ENCODE peak calls at places on chromosomes 3 and 15, in five cellular contexts. I, Y, W, D and U are unnamed samples.

GRCh38 chr3:51429138-51429537 is 38.1 kb downstream of the RBM15B start:
- DNase-seq in I (no peak), W (no peak), Y (no peak), D (no peak), U (no peak)

GRCh38 chr15:31554261-31554660 is 227.6 kb downstream of the KLF13 start:
- DNase-seq in I (no peak), W (no peak), D (no peak), Y (peak), U (no peak)

GRCh38 chr15:70763950-70764730 is 782 bp upstream of the UACA start:
- DNase-seq in I (peak), D (no peak), Y (no peak), W (no peak), U (no peak)

GRCh38 chr3:156518726-156519125 is 36.2 kb downstream of the SSR3 start:
- DNase-seq in Y (no peak), I (no peak), D (no peak), W (no peak), U (no peak)

GRCh38 chr15:45249125-45249780 is 2.8 kb upstream of the SLC28A2 start:
- DNase-seq in D (no peak), I (no peak), W (no peak), Y (no peak), U (no peak)

GRCh38 chr3:126998320-126998719 is 15.4 kb downstream of the PLXNA1 start:
- DNase-seq in Y (no peak), I (no peak), D (no peak), W (no peak), U (no peak)

GRCh38 chr3:197202694-197203093 is 95.7 kb downstream of the DLG1 start:
- DNase-seq in I (no peak), Y (no peak), D (no peak), W (no peak), U (no peak)

GRCh38 chr3:148697311-148698189 is at the start of gene AGTR1:
- DNase-seq in D (peak), W (peak), I (peak), Y (peak), U (no peak)

GRCh38 chr3:10164546-10165393 is at the start of gene IRAK2:
- DNase-seq in D (peak), I (peak), W (peak), Y (peak), U (peak)

GRCh38 chr3:126914226-126914625 is 68.7 kb upstream of the PLXNA1 start:
- DNase-seq in I (no peak), D (no peak), Y (no peak), W (no peak), U (no peak)

GRCh38 chr15:60407406-60407805 is 9.6 kb upstream of the ANXA2 start:
- DNase-seq in I (no peak), W (no peak), D (no peak), Y (no peak), U (no peak)

GRCh38 chr15:87973456-87974215 is 282.9 kb downstream of the NTRK3 start:
- DNase-seq in Y (no peak), D (peak), I (no peak), W (no peak), U (no peak)

GRCh38 chr3:171494457-171495109 is 34.4 kb upstream of the TNIK start:
- DNase-seq in W (no peak), D (no peak), Y (no peak), I (no peak), U (no peak)

GRCh38 chr3:59771760-59772159 is 721.9 kb upstream of the CFAP20DC start:
- DNase-seq in D (no peak), I (no peak), W (no peak), Y (no peak), U (no peak)

GRCh38 chr3:40073310-40074007 is 236.0 kb upstream of the EIF1B start:
- DNase-seq in Y (no peak), D (peak), W (no peak), I (no peak), U (no peak)
- TF ChIP-seq CTCF in Y (no peak), D (peak), W (no peak), I (no peak), U (no peak)

GRCh38 chr3:71510485-71510884 is 73.0 kb downstream of the FOXP1 start:
- DNase-seq in D (peak), Y (no peak), I (no peak), W (no peak), U (no peak)
- TF ChIP-seq CTCF in D (peak), Y (no peak), I (no peak), W (no peak), U (no peak)

GRCh38 chr3:189950258-189950657 is 170.4 kb downstream of the P3H2 start:
- DNase-seq in Y (no peak), I (no peak), D (no peak), W (no peak), U (no peak)

GRCh38 chr3:189947068-189947467 is 173.6 kb downstream of the P3H2 start:
- DNase-seq in I (no peak), D (no peak), Y (no peak), W (no peak), U (no peak)

GRCh38 chr3:189949580-189949979 is 171.1 kb downstream of the P3H2 start:
- DNase-seq in Y (no peak), D (no peak), I (no peak), W (no peak), U (no peak)

GRCh38 chr3:189947948-189948723 is 172.6 kb downstream of the P3H2 start:
- DNase-seq in W (no peak), Y (no peak), D (peak), I (no peak), U (peak)

DNA sequence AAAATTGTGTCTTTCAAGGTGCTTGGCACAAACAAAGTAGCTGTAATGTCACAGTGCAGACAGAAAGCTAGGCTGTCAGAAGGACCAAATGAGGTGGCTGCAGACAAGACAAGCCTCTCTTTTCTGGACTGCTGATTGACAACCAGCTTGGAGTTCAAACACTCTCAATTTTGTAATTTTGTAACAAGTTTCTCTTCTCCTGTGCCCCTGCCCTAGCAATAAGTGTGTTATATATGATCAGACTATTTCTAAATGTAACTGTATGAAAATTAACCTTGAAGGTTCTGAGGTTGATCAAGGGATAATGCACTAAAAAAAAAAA is 172.0 kb downstream of the P3H2 start:
- DNase-seq in W (no peak), Y (no peak), I (no peak), D (no peak), U (no peak)
- TF ChIP-seq CTCF in W (no peak), Y (no peak), I (no peak), D (no peak), U (no peak)

DNA sequence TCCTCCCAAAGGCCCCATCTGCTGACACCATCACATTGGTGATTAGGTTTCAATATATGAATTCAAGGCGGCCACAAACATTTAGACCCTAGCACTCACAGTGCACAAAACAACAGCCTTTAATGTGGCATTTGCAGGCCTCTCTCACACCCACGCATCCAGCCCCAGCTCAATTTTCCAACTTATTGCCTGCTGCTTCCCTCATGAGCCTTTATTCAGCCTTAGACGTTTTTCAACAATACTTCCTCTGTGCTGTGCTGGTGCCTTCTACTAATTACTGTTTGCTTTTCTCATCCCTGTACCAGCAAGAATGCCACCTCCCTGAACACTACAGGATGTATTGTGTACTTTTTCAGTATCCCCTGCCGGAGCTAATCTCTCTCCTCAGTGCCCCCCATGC is 334.6 kb downstream of the GABRB3 start:
- DNase-seq in I (no peak), Y (no peak), D (no peak), W (no peak), U (no peak)
- TF ChIP-seq CTCF in I (no peak), Y (no peak), D (no peak), W (no peak), U (no peak)

GRCh38 chr3:63662011-63662410 is 9.5 kb downstream of the SNTN start:
- DNase-seq in I (no peak), D (no peak), W (no peak), Y (no peak), U (no peak)

GRCh38 chr3:63655519-63655918 is 3.0 kb downstream of the SNTN start:
- DNase-seq in D (no peak), W (no peak), I (no peak), Y (no peak), U (no peak)

GRCh38 chr3:63662500-63662899 is 10.0 kb downstream of the SNTN start:
- DNase-seq in W (no peak), I (no peak), Y (no peak), D (peak), U (no peak)

GRCh38 chr3:63656791-63657190 is 4.3 kb downstream of the SNTN start:
- DNase-seq in W (no peak), I (no peak), Y (no peak), D (no peak), U (no peak)

GRCh38 chr3:63661242-63661641 is 8.8 kb downstream of the SNTN start:
- DNase-seq in D (no peak), I (no peak), W (no peak), Y (no peak), U (no peak)
- TF ChIP-seq CTCF in D (peak), I (peak), W (no peak), Y (no peak), U (no peak)

GRCh38 chr3:87503901-87504498 is 227.6 kb upstream of the POU1F1 start:
- DNase-seq in W (no peak), Y (no peak), D (peak), I (peak), U (peak)
- TF ChIP-seq CTCF in W (peak), Y (no peak), D (peak), I (peak), U (peak)